ENCODE peak calls at places on chromosomes 1 and 21, in four cellular contexts. G is Karpas-422, E is naive B cell, T is AG04449. D is an unnamed sample.
A peak's percentile ranks its signal among the peaks of the same experiment; 100 is the strongest.

GRCh38 chr1:243261389-243261788 is 5.5 kb downstream of the SDCCAG8 start:
- DNase-seq in T (no peak), E (no peak), G (no peak), D (no peak)

GRCh38 chr1:80218112-80218511 is 1211.6 kb upstream of the ADGRL4 start:
- DNase-seq in T (no peak), G (peak; percentile 68), E (peak; percentile 3), D (no peak)

GRCh38 chr1:245256528-245256927 is 101.7 kb downstream of the KIF26B start:
- DNase-seq in T (no peak), E (no peak), G (no peak), D (no peak)

GRCh38 chr1:39653546-39654031 is 14.1 kb upstream of the HEYL start:
- DNase-seq in T (no peak), E (peak; percentile 55), G (peak; percentile 88), D (no peak)

GRCh38 chr1:44283524-44284173 is 70.4 kb downstream of the DMAP1 start:
- DNase-seq in E (no peak), G (no peak), T (no peak), D (no peak)

GRCh38 chr1:27594542-27595510 is 9.1 kb downstream of the AHDC1 start:
- DNase-seq in G (no peak), E (no peak), T (no peak), D (no peak)

GRCh38 chr1:2821970-2822620 is 20.6 kb upstream of the TTC34 start:
- DNase-seq in T (no peak), E (peak; percentile 8), G (peak; percentile 62), D (no peak)

GRCh38 chr1:6245869-6246496 is 2.0 kb downstream of the HES3 start:
- DNase-seq in T (no peak), G (peak; percentile 88), E (no peak), D (no peak)

GRCh38 chr1:14976260-14976659 is 177.3 kb upstream of the TMEM51 start:
- DNase-seq in E (no peak), T (no peak), G (no peak), D (no peak)

GRCh38 chr1:6365047-6365446 is 28.5 kb downstream of the ACOT7 start:
- DNase-seq in G (peak; percentile 52), E (no peak), T (no peak), D (no peak)

GRCh38 chr1:63122051-63122450 is 200.3 kb upstream of the FOXD3 start:
- DNase-seq in E (no peak), T (no peak), G (no peak), D (no peak)

GRCh38 chr1:197441990-197442389 is 173.9 kb downstream of the CRB1 start:
- DNase-seq in T (peak; percentile 42), E (no peak), G (no peak), D (no peak)

GRCh38 chr21:41993744-41994143 is 16.4 kb downstream of the ZBTB21 start:
- DNase-seq in G (no peak), T (peak; percentile 61), E (no peak), D (peak; percentile 82)

GRCh38 chr1:160800142-160800541 is 4.2 kb downstream of the LY9 start:
- DNase-seq in E (no peak), T (no peak), G (no peak), D (no peak)

GRCh38 chr1:1122981-1123480 is 7.1 kb upstream of the C1orf159 start:
- DNase-seq in T (no peak), E (no peak), G (no peak), D (no peak)

GRCh38 chr1:185438936-185439335 is 121.9 kb upstream of the IVNS1ABP start:
- DNase-seq in T (no peak), G (no peak), E (no peak), D (no peak)

GRCh38 chr1:235767795-235768194 is 98.9 kb downstream of the LYST start:
- DNase-seq in E (peak; percentile 61), G (no peak), T (no peak), D (no peak)

GRCh38 chr1:159828916-159829634 is 2.4 kb downstream of the SLAMF8 start:
- DNase-seq in E (no peak), G (peak; percentile 74), T (no peak), D (no peak)

GRCh38 chr1:163197022-163197421 is 5.7 kb downstream of the RGS5 start:
- DNase-seq in E (no peak), G (no peak), T (no peak), D (no peak)

GRCh38 chr1:17527036-17527914 is 12.2 kb upstream of the ARHGEF10L start:
- DNase-seq in E (no peak), G (no peak), T (peak; percentile 37), D (no peak)

GRCh38 chr1:76595024-76595423 is 272.3 kb upstream of the ST6GALNAC5 start:
- DNase-seq in T (no peak), G (no peak), E (no peak), D (no peak)

GRCh38 chr1:162564762-162565218 is 3.3 kb downstream of the UAP1 start:
- DNase-seq in E (no peak), T (no peak), G (no peak), D (no peak)

GRCh38 chr1:29650476-29650875 is 414.2 kb downstream of the PTPRU start:
- DNase-seq in E (no peak), T (no peak), G (no peak), D (no peak)

GRCh38 chr1:180144659-180145357 is 9.9 kb upstream of the QSOX1 start:
- DNase-seq in T (no peak), G (no peak), E (no peak), D (no peak)

GRCh38 chr1:20507248-20507563 is 745 bp downstream of the MUL1 start:
- DNase-seq in T (no peak), E (no peak), G (peak; percentile 54), D (no peak)

GRCh38 chr1:185348296-185348695 is 31.3 kb upstream of the IVNS1ABP start:
- DNase-seq in T (no peak), G (no peak), E (no peak), D (no peak)

GRCh38 chr1:112431038-112431437 is 35.0 kb downstream of the CTTNBP2NL start:
- DNase-seq in G (no peak), E (peak; percentile 2), T (no peak), D (no peak)

GRCh38 chr1:60103186-60103585 is 29.6 kb upstream of the C1orf87 start:
- DNase-seq in E (no peak), T (no peak), G (no peak), D (no peak)

GRCh38 chr1:63873751-63874150 is 99.9 kb downstream of the ROR1 start:
- DNase-seq in E (no peak), G (no peak), T (no peak), D (no peak)

GRCh38 chr1:207868252-207868768 is 42.6 kb downstream of the CD34 start:
- DNase-seq in G (peak; percentile 60), T (no peak), E (no peak), D (no peak)

GRCh38 chr1:240499012-240499411 is 112.9 kb downstream of the GREM2 start:
- DNase-seq in G (no peak), E (no peak), T (no peak), D (no peak)

GRCh38 chr1:240122639-240123604 is 31.2 kb downstream of the FMN2 start:
- DNase-seq in T (no peak), G (no peak), E (no peak), D (no peak)

GRCh38 chr1:8858112-8858668 is 20.3 kb downstream of the ENO1 start:
- DNase-seq in T (peak; percentile 54), E (no peak), G (no peak), D (no peak)

GRCh38 chr1:109980324-109981127 is 4.0 kb upstream of the AHCYL1 start:
- DNase-seq in G (no peak), T (no peak), E (no peak), D (no peak)

GRCh38 chr1:53317651-53318539 is 10.0 kb downstream of the LRP8 start:
- DNase-seq in T (no peak), G (peak; percentile 55), E (no peak), D (no peak)

GRCh38 chr1:210505601-210506564 is 177.2 kb downstream of the HHAT start:
- DNase-seq in E (no peak), G (no peak), T (no peak), D (no peak)

GRCh38 chr1:94790246-94790645 is 29.9 kb upstream of the SLC44A3 start:
- DNase-seq in T (no peak), E (no peak), G (no peak), D (no peak)

GRCh38 chr1:218850367-218850766 is 323.3 kb upstream of the LYPLAL1 start:
- DNase-seq in G (no peak), T (no peak), E (no peak), D (peak; percentile 38)

GRCh38 chr1:79128726-79129125 is 122.2 kb upstream of the ADGRL4 start:
- DNase-seq in T (peak; percentile 59), E (no peak), G (no peak), D (peak; percentile 42)

D was measured in GM04503.